ENCODE peak calls at places on chromosomes 3 and 15, in nine cellular contexts. One of them, this sample, is unnamed.

GRCh38 chr3:167493240-167493639 is 19.4 kb upstream of the SERPINI2 start:
- DNase-seq in astrocyte of the spinal cord: no peak
- DNase-seq in upper lobe of right lung: no peak
- DNase-seq in dorsolateral prefrontal cortex: no peak
- DNase-seq in heart right ventricle: no peak
- DNase-seq in uterus: no peak
- DNase-seq in fibroblast of mammary gland: peak
- DNase-seq in psoas muscle: no peak
- DNase-seq in lung: no peak
- DNase-seq in this sample: no peak

GRCh38 chr3:126481808-126482502 is 6.3 kb upstream of the ZXDC start:
- DNase-seq in astrocyte of the spinal cord: peak
- DNase-seq in upper lobe of right lung: no peak
- DNase-seq in dorsolateral prefrontal cortex: no peak
- DNase-seq in heart right ventricle: peak
- DNase-seq in uterus: peak
- DNase-seq in fibroblast of mammary gland: peak
- DNase-seq in psoas muscle: peak
- DNase-seq in lung: no peak
- DNase-seq in this sample: peak

GRCh38 chr3:176914764-176915163 is 282.5 kb downstream of the TBL1XR1 start:
- DNase-seq in astrocyte of the spinal cord: no peak
- DNase-seq in upper lobe of right lung: no peak
- DNase-seq in dorsolateral prefrontal cortex: no peak
- DNase-seq in heart right ventricle: no peak
- DNase-seq in uterus: no peak
- DNase-seq in fibroblast of mammary gland: no peak
- DNase-seq in psoas muscle: no peak
- DNase-seq in lung: no peak
- DNase-seq in this sample: peak

GRCh38 chr3:143424874-143425273 is 305.3 kb downstream of the CHST2 start:
- DNase-seq in astrocyte of the spinal cord: no peak
- DNase-seq in upper lobe of right lung: no peak
- DNase-seq in dorsolateral prefrontal cortex: no peak
- DNase-seq in heart right ventricle: no peak
- DNase-seq in uterus: no peak
- DNase-seq in fibroblast of mammary gland: no peak
- DNase-seq in psoas muscle: no peak
- DNase-seq in lung: no peak
- DNase-seq in this sample: no peak

GRCh38 chr15:43854801-43855200 is 28.0 kb downstream of the WDR76 start:
- DNase-seq in astrocyte of the spinal cord: no peak
- DNase-seq in upper lobe of right lung: no peak
- DNase-seq in dorsolateral prefrontal cortex: no peak
- DNase-seq in heart right ventricle: no peak
- DNase-seq in uterus: no peak
- DNase-seq in fibroblast of mammary gland: peak
- DNase-seq in psoas muscle: no peak
- DNase-seq in lung: no peak
- DNase-seq in this sample: peak

GRCh38 chr15:52427804-52428203 is 100.9 kb downstream of the MYO5A start:
- DNase-seq in astrocyte of the spinal cord: peak
- DNase-seq in upper lobe of right lung: no peak
- DNase-seq in dorsolateral prefrontal cortex: no peak
- DNase-seq in heart right ventricle: no peak
- DNase-seq in uterus: peak
- DNase-seq in fibroblast of mammary gland: peak
- DNase-seq in psoas muscle: peak
- DNase-seq in lung: no peak
- DNase-seq in this sample: peak

GRCh38 chr3:116474356-116475200 is 29.3 kb upstream of the LSAMP start:
- DNase-seq in astrocyte of the spinal cord: no peak
- DNase-seq in upper lobe of right lung: no peak
- DNase-seq in dorsolateral prefrontal cortex: no peak
- DNase-seq in heart right ventricle: no peak
- DNase-seq in uterus: no peak
- DNase-seq in fibroblast of mammary gland: no peak
- DNase-seq in psoas muscle: no peak
- DNase-seq in lung: no peak
- DNase-seq in this sample: no peak

GRCh38 chr3:158103956-158104338 is 2.3 kb downstream of the SHOX2 start:
- DNase-seq in astrocyte of the spinal cord: no peak
- DNase-seq in upper lobe of right lung: no peak
- DNase-seq in dorsolateral prefrontal cortex: no peak
- DNase-seq in heart right ventricle: no peak
- DNase-seq in uterus: no peak
- DNase-seq in fibroblast of mammary gland: peak
- DNase-seq in psoas muscle: no peak
- DNase-seq in lung: no peak
- DNase-seq in this sample: no peak

GRCh38 chr15:44029940-44030568 is 165.0 kb downstream of the FRMD5 start:
- DNase-seq in astrocyte of the spinal cord: no peak
- DNase-seq in upper lobe of right lung: no peak
- DNase-seq in dorsolateral prefrontal cortex: no peak
- DNase-seq in heart right ventricle: no peak
- DNase-seq in uterus: no peak
- DNase-seq in fibroblast of mammary gland: peak
- DNase-seq in psoas muscle: no peak
- DNase-seq in lung: no peak
- DNase-seq in this sample: peak

GRCh38 chr3:8840556-8840955 is 71.1 kb upstream of the OXTR start:
- DNase-seq in astrocyte of the spinal cord: peak
- DNase-seq in upper lobe of right lung: no peak
- DNase-seq in dorsolateral prefrontal cortex: no peak
- DNase-seq in heart right ventricle: no peak
- DNase-seq in uterus: no peak
- DNase-seq in fibroblast of mammary gland: peak
- DNase-seq in psoas muscle: no peak
- DNase-seq in lung: no peak
- DNase-seq in this sample: peak

GRCh38 chr3:24520101-24520495 is 25.4 kb upstream of the THRB start:
- DNase-seq in astrocyte of the spinal cord: no peak
- DNase-seq in upper lobe of right lung: no peak
- DNase-seq in dorsolateral prefrontal cortex: no peak
- DNase-seq in heart right ventricle: no peak
- DNase-seq in uterus: no peak
- DNase-seq in fibroblast of mammary gland: no peak
- DNase-seq in psoas muscle: no peak
- DNase-seq in lung: no peak
- DNase-seq in this sample: no peak

GRCh38 chr3:17846466-17846865 is 104.0 kb upstream of the TBC1D5 start:
- DNase-seq in astrocyte of the spinal cord: peak
- DNase-seq in upper lobe of right lung: no peak
- DNase-seq in dorsolateral prefrontal cortex: no peak
- DNase-seq in heart right ventricle: no peak
- DNase-seq in uterus: no peak
- DNase-seq in fibroblast of mammary gland: no peak
- DNase-seq in psoas muscle: no peak
- DNase-seq in lung: no peak
- DNase-seq in this sample: no peak

GRCh38 chr3:13013994-13014754 is 59.1 kb downstream of the IQSEC1 start:
- DNase-seq in astrocyte of the spinal cord: no peak
- DNase-seq in upper lobe of right lung: no peak
- DNase-seq in dorsolateral prefrontal cortex: no peak
- DNase-seq in heart right ventricle: no peak
- DNase-seq in uterus: no peak
- DNase-seq in fibroblast of mammary gland: no peak
- DNase-seq in psoas muscle: no peak
- DNase-seq in lung: no peak
- DNase-seq in this sample: no peak

GRCh38 chr3:195908439-195909293 is at the start of gene TNK2:
- DNase-seq in astrocyte of the spinal cord: no peak
- DNase-seq in upper lobe of right lung: peak
- DNase-seq in dorsolateral prefrontal cortex: no peak
- DNase-seq in heart right ventricle: peak
- DNase-seq in uterus: no peak
- DNase-seq in fibroblast of mammary gland: no peak
- DNase-seq in psoas muscle: peak
- DNase-seq in lung: no peak
- DNase-seq in this sample: no peak

GRCh38 chr3:42509111-42509510 is 6.7 kb downstream of the VIPR1 start:
- DNase-seq in astrocyte of the spinal cord: no peak
- DNase-seq in upper lobe of right lung: no peak
- DNase-seq in dorsolateral prefrontal cortex: no peak
- DNase-seq in heart right ventricle: no peak
- DNase-seq in uterus: no peak
- DNase-seq in fibroblast of mammary gland: no peak
- DNase-seq in psoas muscle: no peak
- DNase-seq in lung: no peak
- DNase-seq in this sample: no peak

GRCh38 chr3:46500631-46501377 is 3.0 kb downstream of the RTP3 start:
- DNase-seq in astrocyte of the spinal cord: peak
- DNase-seq in upper lobe of right lung: no peak
- DNase-seq in dorsolateral prefrontal cortex: no peak
- DNase-seq in heart right ventricle: no peak
- DNase-seq in uterus: no peak
- DNase-seq in fibroblast of mammary gland: peak
- DNase-seq in psoas muscle: no peak
- DNase-seq in lung: no peak
- DNase-seq in this sample: peak

GRCh38 chr3:184582583-184582982 is 21.0 kb downstream of the EPHB3 start:
- DNase-seq in astrocyte of the spinal cord: peak
- DNase-seq in upper lobe of right lung: no peak
- DNase-seq in dorsolateral prefrontal cortex: peak
- DNase-seq in heart right ventricle: peak
- DNase-seq in uterus: no peak
- DNase-seq in fibroblast of mammary gland: peak
- DNase-seq in psoas muscle: no peak
- DNase-seq in lung: no peak
- DNase-seq in this sample: peak

GRCh38 chr3:64267774-64268604 is 42.7 kb upstream of the PRICKLE2 start:
- DNase-seq in astrocyte of the spinal cord: peak
- DNase-seq in upper lobe of right lung: peak
- DNase-seq in dorsolateral prefrontal cortex: peak
- DNase-seq in heart right ventricle: peak
- DNase-seq in uterus: peak
- DNase-seq in fibroblast of mammary gland: peak
- DNase-seq in psoas muscle: peak
- DNase-seq in lung: peak
- DNase-seq in this sample: peak
- TF ChIP-seq CTCF in astrocyte of the spinal cord: no peak
- TF ChIP-seq CTCF in upper lobe of right lung: no peak
- TF ChIP-seq CTCF in dorsolateral prefrontal cortex: no peak
- TF ChIP-seq CTCF in heart right ventricle: peak
- TF ChIP-seq CTCF in uterus: no peak
- TF ChIP-seq CTCF in fibroblast of mammary gland: no peak
- TF ChIP-seq CTCF in psoas muscle: no peak
- TF ChIP-seq CTCF in lung: no peak
- TF ChIP-seq CTCF in this sample: no peak

GRCh38 chr3:32048487-32049174 is 57.8 kb upstream of the GPD1L start:
- DNase-seq in astrocyte of the spinal cord: no peak
- DNase-seq in upper lobe of right lung: no peak
- DNase-seq in dorsolateral prefrontal cortex: no peak
- DNase-seq in heart right ventricle: no peak
- DNase-seq in uterus: no peak
- DNase-seq in fibroblast of mammary gland: no peak
- DNase-seq in psoas muscle: no peak
- DNase-seq in lung: no peak
- DNase-seq in this sample: no peak

GRCh38 chr3:32041316-32041715 is 59.8 kb downstream of the ZNF860 start:
- DNase-seq in astrocyte of the spinal cord: no peak
- DNase-seq in upper lobe of right lung: no peak
- DNase-seq in dorsolateral prefrontal cortex: no peak
- DNase-seq in heart right ventricle: no peak
- DNase-seq in uterus: no peak
- DNase-seq in fibroblast of mammary gland: no peak
- DNase-seq in psoas muscle: no peak
- DNase-seq in lung: no peak
- DNase-seq in this sample: no peak

GRCh38 chr3:32046102-32046501 is 60.3 kb upstream of the GPD1L start:
- DNase-seq in astrocyte of the spinal cord: no peak
- DNase-seq in upper lobe of right lung: no peak
- DNase-seq in dorsolateral prefrontal cortex: no peak
- DNase-seq in heart right ventricle: no peak
- DNase-seq in uterus: no peak
- DNase-seq in fibroblast of mammary gland: no peak
- DNase-seq in psoas muscle: no peak
- DNase-seq in lung: no peak
- DNase-seq in this sample: no peak

DNA sequence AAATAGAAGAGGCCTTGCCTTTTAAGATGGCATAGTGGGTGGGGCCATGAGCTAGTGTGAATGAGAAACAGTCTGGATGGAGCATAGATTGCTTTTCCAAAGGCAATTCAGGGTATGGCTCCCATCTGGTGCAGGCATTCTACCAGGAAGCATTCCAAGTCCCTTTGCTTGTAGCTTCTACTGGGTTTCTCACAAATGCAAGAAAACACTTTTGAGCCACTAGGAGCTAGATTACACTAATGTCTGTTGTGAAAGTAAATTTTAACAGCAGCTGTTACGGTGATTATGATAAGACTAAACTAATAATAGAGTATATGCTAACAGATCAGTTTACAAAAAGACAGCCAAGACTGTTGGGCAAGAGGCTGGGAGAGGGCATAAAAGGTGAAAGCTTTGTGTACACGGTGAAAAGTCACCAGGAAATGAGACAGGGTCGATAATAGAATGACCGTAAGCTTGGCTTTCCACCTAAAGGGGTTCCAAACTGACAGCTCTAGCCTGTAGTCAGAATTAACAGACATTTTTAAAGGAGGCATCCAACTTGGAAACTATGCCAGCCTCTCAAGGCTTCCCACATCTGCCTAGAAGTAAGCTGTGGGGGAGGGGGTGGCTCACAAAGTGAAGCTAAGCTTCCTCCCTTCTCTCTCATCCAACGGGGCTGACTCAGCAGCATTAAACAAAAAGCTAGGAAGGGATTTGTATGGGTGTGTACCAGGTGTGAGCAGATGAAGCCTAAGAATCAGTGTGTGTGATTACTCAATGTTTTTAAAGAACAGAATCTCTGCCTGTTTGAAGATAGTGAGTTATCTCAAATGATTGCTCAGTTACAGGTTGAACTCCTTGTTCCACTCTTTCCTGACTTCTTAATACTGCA is 61.1 kb upstream of the GPD1L start:
- DNase-seq in astrocyte of the spinal cord: peak
- DNase-seq in upper lobe of right lung: no peak
- DNase-seq in dorsolateral prefrontal cortex: peak
- DNase-seq in heart right ventricle: no peak
- DNase-seq in uterus: peak
- DNase-seq in fibroblast of mammary gland: peak
- DNase-seq in psoas muscle: no peak
- DNase-seq in lung: peak
- DNase-seq in this sample: peak
- H3K4me3 ChIP-seq in astrocyte of the spinal cord: no peak
- H3K4me3 ChIP-seq in upper lobe of right lung: no peak
- H3K4me3 ChIP-seq in dorsolateral prefrontal cortex: no peak
- H3K4me3 ChIP-seq in heart right ventricle: peak
- H3K4me3 ChIP-seq in uterus: no peak
- H3K4me3 ChIP-seq in fibroblast of mammary gland: no peak
- H3K4me3 ChIP-seq in psoas muscle: peak
- H3K4me3 ChIP-seq in lung: no peak
- H3K4me3 ChIP-seq in this sample: peak

GRCh38 chr3:5149306-5149880 is 27.3 kb downstream of the ARL8B start:
- DNase-seq in astrocyte of the spinal cord: no peak
- DNase-seq in upper lobe of right lung: no peak
- DNase-seq in dorsolateral prefrontal cortex: no peak
- DNase-seq in heart right ventricle: no peak
- DNase-seq in uterus: no peak
- DNase-seq in fibroblast of mammary gland: no peak
- DNase-seq in psoas muscle: no peak
- DNase-seq in lung: no peak
- DNase-seq in this sample: no peak
- TF ChIP-seq CTCF in astrocyte of the spinal cord: no peak
- TF ChIP-seq CTCF in upper lobe of right lung: no peak
- TF ChIP-seq CTCF in dorsolateral prefrontal cortex: no peak
- TF ChIP-seq CTCF in heart right ventricle: no peak
- TF ChIP-seq CTCF in uterus: no peak
- TF ChIP-seq CTCF in fibroblast of mammary gland: no peak
- TF ChIP-seq CTCF in psoas muscle: no peak
- TF ChIP-seq CTCF in lung: no peak
- TF ChIP-seq CTCF in this sample: no peak

GRCh38 chr3:120446891-120447668 is 3.7 kb downstream of the FSTL1 start:
- DNase-seq in astrocyte of the spinal cord: no peak
- DNase-seq in upper lobe of right lung: no peak
- DNase-seq in dorsolateral prefrontal cortex: no peak
- DNase-seq in heart right ventricle: no peak
- DNase-seq in uterus: no peak
- DNase-seq in fibroblast of mammary gland: no peak
- DNase-seq in psoas muscle: no peak
- DNase-seq in lung: no peak
- DNase-seq in this sample: no peak
- H3K4me3 ChIP-seq in astrocyte of the spinal cord: no peak
- H3K4me3 ChIP-seq in upper lobe of right lung: no peak
- H3K4me3 ChIP-seq in dorsolateral prefrontal cortex: no peak
- H3K4me3 ChIP-seq in heart right ventricle: peak
- H3K4me3 ChIP-seq in uterus: no peak
- H3K4me3 ChIP-seq in fibroblast of mammary gland: peak
- H3K4me3 ChIP-seq in psoas muscle: no peak
- H3K4me3 ChIP-seq in lung: no peak
- H3K4me3 ChIP-seq in this sample: no peak

This sample was measured in fibroblast of pulmonary artery.